ENCODE peak calls at places on chromosomes 5 and 9, in seven cellular contexts. R is IMR-90; N is A549; T is CD8-positive, alpha-beta memory T cell; G is H9; Y is hepatocyte; Q is naive thymus-derived CD4-positive, alpha-beta T cell. S is an unnamed sample. For H3K4me1, the result is how much of the 10 kb centered on the place peaks cover.

GRCh38 chr5:40258205-40258604 is 421.5 kb upstream of the PTGER4 start:
- DNase-seq in R (no peak), N (no peak), T (no peak), G (no peak), Y (no peak), Q (no peak), S (no peak)

GRCh38 chr5:181198905-181199519 is 6.0 kb downstream of the TRIM7 start:
- DNase-seq in R (no peak), N (no peak), T (no peak), G (no peak), Y (no peak), Q (no peak), S (no peak)

GRCh38 chr5:143315214-143315613 is 88.3 kb downstream of the NR3C1 start:
- DNase-seq in R (no peak), N (no peak), T (no peak), G (no peak), Y (no peak), Q (no peak), S (no peak)

GRCh38 chr9:110738982-110739381 is 70.4 kb downstream of the MUSK start:
- DNase-seq in R (peak), N (no peak), T (no peak), G (no peak), Y (no peak), Q (no peak), S (no peak)

GRCh38 chr9:123378028-123378427 is 22.0 kb downstream of the CRB2 start:
- DNase-seq in R (no peak), N (no peak), T (no peak), G (no peak), Y (no peak), Q (no peak), S (no peak)

GRCh38 chr5:38905516-38905915 is 59.7 kb downstream of the OSMR start:
- DNase-seq in R (peak), N (no peak), T (no peak), G (no peak), Y (no peak), Q (no peak), S (no peak)

GRCh38 chr5:138461343-138462125 is 3.7 kb upstream of the EGR1 start:
- DNase-seq in R (peak), N (peak), T (no peak), G (no peak), Y (peak), Q (no peak), S (no peak)

GRCh38 chr5:172931001-172931536 is 28.2 kb upstream of the RPL26L1 start:
- DNase-seq in R (peak), N (peak), T (no peak), G (no peak), Y (peak), Q (no peak), S (no peak)

GRCh38 chr9:65405253-65405652 is 120.2 kb upstream of the FOXD4L5 start:
- DNase-seq in R (no peak), N (no peak), T (no peak), G (no peak), Y (no peak), Q (no peak), S (no peak)

GRCh38 chr9:652896-653295 is 188.6 kb upstream of the DMRT1 start:
- DNase-seq in R (no peak), N (no peak), T (no peak), G (no peak), Y (no peak), Q (no peak), S (no peak)

GRCh38 chr9:89808801-89809200 is 204.0 kb downstream of the GADD45G start:
- DNase-seq in R (no peak), N (no peak), T (no peak), G (no peak), Y (no peak), Q (no peak), S (no peak)

GRCh38 chr5:167743685-167744084 is 547.8 kb upstream of the WWC1 start:
- DNase-seq in R (peak), N (no peak), T (no peak), G (no peak), Y (no peak), Q (no peak), S (no peak)

DNA sequence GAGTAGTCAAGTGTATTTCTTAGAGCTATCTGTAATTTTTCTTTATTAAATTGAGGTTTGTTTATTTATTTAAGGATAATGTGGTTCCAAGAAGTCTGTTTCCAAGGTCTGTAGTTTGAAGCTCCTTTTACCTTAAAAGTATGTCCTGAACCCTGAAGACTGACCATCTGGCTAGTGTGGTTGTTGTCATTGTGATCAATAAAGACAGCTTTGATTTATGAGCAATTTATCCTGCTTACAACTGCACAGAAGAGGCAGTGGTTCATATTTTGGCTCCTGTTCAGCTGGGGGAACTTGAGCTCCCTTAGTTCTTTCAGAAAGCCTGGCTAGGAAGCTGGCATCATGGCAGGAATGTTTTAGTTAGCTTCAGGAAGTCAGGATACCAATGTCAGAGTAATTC is 118.8 kb downstream of the ZSWIM6 start:
- DNase-seq in R (peak), N (peak), T (no peak), G (no peak), Y (no peak), Q (no peak), S (no peak)
- H3K27ac ChIP-seq in R (peak), N (peak), T (no peak), G (no peak), Y (peak), Q (no peak), S (no peak)

DNA sequence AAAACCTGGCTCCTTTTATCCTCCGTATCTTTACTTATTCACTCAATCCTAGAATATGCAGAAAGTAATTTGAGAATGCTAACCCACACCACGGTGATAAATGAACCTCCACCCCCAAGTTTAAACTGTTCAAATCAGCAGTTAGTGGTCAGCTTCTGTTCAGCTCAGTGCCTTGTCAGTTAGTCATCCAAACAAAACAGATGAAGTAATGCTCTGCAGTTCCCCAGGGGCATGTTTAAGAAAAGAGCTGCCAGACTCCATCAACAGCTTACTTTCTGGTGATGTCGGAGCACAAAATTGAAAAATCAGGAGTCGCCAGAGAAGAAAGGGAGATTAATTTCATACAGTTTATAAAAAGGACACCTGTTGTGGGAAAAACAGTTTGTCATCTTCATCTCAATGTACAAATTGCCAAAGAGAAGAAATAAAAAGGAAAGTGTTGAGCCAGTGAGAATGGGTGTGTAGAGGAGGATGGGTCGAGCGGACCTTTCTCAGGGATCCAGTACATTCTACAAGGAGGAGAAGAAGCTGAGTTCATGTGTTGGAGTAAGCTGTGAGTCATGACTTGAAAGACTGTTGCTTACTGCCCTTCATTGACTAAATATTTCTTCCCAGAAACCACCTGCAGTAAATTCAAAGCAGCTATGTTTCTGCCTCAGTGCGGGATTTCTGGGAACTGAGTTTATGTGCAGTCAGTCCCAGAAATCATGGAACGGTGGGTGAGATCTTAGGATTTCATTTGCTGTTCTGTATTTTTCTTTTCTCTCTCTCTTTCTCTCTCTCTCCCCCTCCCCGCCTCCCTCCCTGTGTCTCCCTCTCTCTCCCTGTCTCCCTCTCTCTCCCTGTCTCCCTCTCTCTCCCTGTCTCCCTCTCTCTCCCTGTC is 13.7 kb downstream of the TRIO start:
- DNase-seq in R (peak), N (peak), T (no peak), G (no peak), Y (peak), Q (no peak), S (no peak)
- H3K4me1 ChIP-seq in R (under half), N (half or more), T (under half), G (under half), Y (under half), Q (under half), S (under half)

GRCh38 chr9:18124760-18125159 is 349.2 kb upstream of the ADAMTSL1 start:
- DNase-seq in R (peak), N (no peak), T (no peak), G (no peak), Y (no peak), Q (no peak), S (no peak)
- H3K27ac ChIP-seq in R (no peak), N (no peak), T (no peak), G (no peak), Y (no peak), Q (no peak), S (no peak)

GRCh38 chr5:178240341-178240741 is 7.7 kb upstream of the PHYKPL start:
- DNase-seq in R (no peak), N (no peak), T (no peak), G (no peak), Y (no peak), Q (no peak), S (no peak)

GRCh38 chr5:178238711-178239592 is 6.3 kb upstream of the PHYKPL start:
- DNase-seq in R (no peak), N (no peak), T (peak), G (no peak), Y (no peak), Q (no peak), S (no peak)

GRCh38 chr5:178237431-178238312 is 5.1 kb upstream of the PHYKPL start:
- DNase-seq in R (peak), N (no peak), T (no peak), G (no peak), Y (no peak), Q (no peak), S (no peak)

GRCh38 chr5:178236685-178237084 is 4.1 kb upstream of the PHYKPL start:
- DNase-seq in R (no peak), N (no peak), T (no peak), G (no peak), Y (no peak), Q (no peak), S (no peak)

GRCh38 chr5:178238313-178238635 is 5.7 kb upstream of the PHYKPL start:
- DNase-seq in R (no peak), N (no peak), T (no peak), G (no peak), Y (no peak), Q (no peak), S (no peak)
- H3K4me1 ChIP-seq in R (under half), N (under half), T (half or more), G (under half), Y (under half), Q (under half), S (under half)

GRCh38 chr5:180068519-180069090 is 3.0 kb downstream of the RNF130 start:
- DNase-seq in R (no peak), N (no peak), T (no peak), G (no peak), Y (no peak), Q (no peak), S (no peak)
- H3K27ac ChIP-seq in R (no peak), N (no peak), T (no peak), G (no peak), Y (no peak), Q (no peak), S (no peak)

DNA sequence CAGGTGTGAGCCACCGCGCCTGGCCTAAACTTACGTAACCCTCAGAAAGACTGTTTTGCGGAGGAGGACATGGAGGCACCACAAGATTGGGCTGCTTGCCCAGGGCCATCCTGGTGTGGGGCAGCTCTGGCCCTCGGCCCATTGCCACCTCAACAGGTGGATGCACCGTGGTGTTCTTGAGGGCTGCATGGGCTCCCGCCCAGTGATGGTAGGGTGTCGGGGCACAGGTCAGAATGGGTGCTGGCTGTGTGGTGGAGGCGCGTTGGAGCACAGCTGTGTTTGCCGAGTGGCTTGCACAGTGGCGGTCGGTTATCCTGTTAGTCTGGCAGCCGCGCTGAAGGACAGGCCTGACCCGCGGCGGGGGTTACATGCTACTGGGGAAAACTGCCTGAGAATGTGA is 196.9 kb downstream of the CACNA1B start:
- DNase-seq in R (no peak), N (no peak), T (no peak), G (no peak), Y (no peak), Q (no peak), S (no peak)
- H3K4me1 ChIP-seq in R (under half), N (under half), T (under half), G (under half), Y (under half), Q (under half), S (under half)

DNA sequence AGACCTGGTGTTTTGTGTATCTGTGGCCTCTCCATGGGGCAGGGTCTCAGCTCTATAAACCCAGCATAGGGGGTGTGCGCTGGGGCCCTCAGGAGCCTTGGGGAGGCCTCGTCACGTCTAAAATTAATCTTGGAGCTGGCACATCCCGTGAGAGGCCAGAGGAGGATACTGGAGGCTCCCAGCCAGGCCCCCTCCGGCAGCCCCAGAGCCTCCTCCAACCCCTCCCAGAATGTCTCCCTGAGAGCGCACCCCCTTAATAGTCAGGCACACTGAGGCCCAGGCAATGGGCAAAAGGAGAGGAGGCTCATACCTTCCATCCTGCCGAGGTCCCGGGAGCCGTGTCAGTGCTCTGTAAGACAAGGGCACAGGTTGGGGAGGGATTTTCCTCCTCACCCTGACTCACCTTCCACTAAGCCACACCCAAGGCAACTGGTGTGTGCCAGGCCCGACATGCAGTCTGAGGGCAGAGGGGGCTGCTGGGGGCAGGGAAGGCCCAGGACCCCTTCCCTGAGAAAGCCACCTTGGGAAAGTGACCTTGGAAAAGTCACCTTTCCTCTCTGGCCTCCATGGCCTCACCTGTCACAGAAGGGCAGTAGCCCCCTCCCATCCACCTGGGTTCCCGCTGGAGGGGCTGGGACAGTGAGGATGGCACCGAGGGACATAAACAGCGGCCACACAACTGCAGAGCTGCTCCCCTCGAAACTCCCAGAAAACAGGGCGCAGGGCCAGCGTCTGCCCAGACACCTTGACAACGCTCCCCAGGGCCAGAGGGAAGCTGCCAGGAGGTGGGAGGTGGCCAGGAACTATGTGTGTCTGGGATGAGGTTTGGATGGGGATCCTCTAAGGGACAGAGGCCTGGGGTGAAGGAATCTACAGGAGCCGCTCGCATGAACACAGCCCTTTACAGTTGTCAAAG is 2.9 kb downstream of the AK1 start:
- DNase-seq in R (no peak), N (no peak), T (no peak), G (no peak), Y (no peak), Q (no peak), S (no peak)
- H3K27ac ChIP-seq in R (no peak), N (no peak), T (no peak), G (no peak), Y (no peak), Q (no peak), S (no peak)